ENCODE peak calls at places on chromosomes 4 and X, in four cellular contexts. K, E, U and W are unnamed samples.

GRCh38 chr4:25144870-25145481 is 15.3 kb downstream of the SEPSECS start:
- DNase-seq in U (no peak), K (no peak), E (no peak), W (no peak)

GRCh38 chr4:19689511-19689910 is 562.2 kb upstream of the SLIT2 start:
- DNase-seq in E (no peak), K (no peak), U (no peak), W (no peak)

GRCh38 chr4:93416337-93417102 is 412.0 kb upstream of the ATOH1 start:
- DNase-seq in K (no peak), E (no peak), U (no peak), W (no peak)

GRCh38 chr4:48030470-48030869 is 13.9 kb downstream of the NIPAL1 start:
- DNase-seq in E (no peak), K (no peak), U (no peak), W (no peak)

GRCh38 chrX:79094075-79094832 is 50.2 kb upstream of the GPR174 start:
- DNase-seq in U (no peak), K (no peak), E (no peak), W (no peak)

GRCh38 chr4:148052448-148052847 is 320.6 kb downstream of the ARHGAP10 start:
- DNase-seq in K (no peak), E (no peak), U (no peak), W (no peak)

GRCh38 chr4:140102406-140102805 is 51.6 kb downstream of the MAML3 start:
- DNase-seq in K (no peak), U (no peak), E (no peak), W (no peak)

GRCh38 chrX:151828434-151829080 is 84.1 kb upstream of the MAGEA4 start:
- DNase-seq in E (no peak), K (no peak), U (no peak), W (no peak)

GRCh38 chrX:115260330-115260729 is 26.4 kb upstream of the LRCH2 start:
- DNase-seq in E (no peak), K (no peak), U (no peak), W (no peak)

GRCh38 chr4:52244773-52245360 is 193.8 kb downstream of the SPATA18 start:
- DNase-seq in E (no peak), U (no peak), K (no peak), W (no peak)
- H3K27ac ChIP-seq in E (no peak overlapping the region), U (no peak overlapping the region), K (no peak overlapping the region), W (no peak overlapping the region)

GRCh38 chr4:29867412-29867811 is 852.8 kb upstream of the PCDH7 start:
- DNase-seq in K (no peak), U (no peak), E (no peak), W (no peak)
- H3K9me3 ChIP-seq in K (peaks cover 33% of the 10 kb centered on the region), U (peaks cover 15% of the 10 kb centered on the region), E (no peaks in the 10 kb centered on the region), W (no peaks in the 10 kb centered on the region)

GRCh38 chr4:82063017-82063416 is 310.8 kb downstream of the HNRNPD start:
- DNase-seq in U (no peak), E (no peak), K (no peak), W (no peak)
- H3K27ac ChIP-seq in U (no peak overlapping the region), E (no peak overlapping the region), K (no peak overlapping the region), W (no peak overlapping the region)

GRCh38 chrX:145190801-145191389 is 56.4 kb upstream of the SPANXN1 start:
- DNase-seq in U (no peak), E (no peak), K (no peak), W (no peak)
- H3K9me3 ChIP-seq in U (no peaks in the 10 kb centered on the region), E (peaks cover 20% of the 10 kb centered on the region), K (no peaks in the 10 kb centered on the region), W (no peaks in the 10 kb centered on the region)

GRCh38 chr4:123501733-123502132 is 105.1 kb downstream of the SPRY1 start:
- DNase-seq in E (no peak), U (no peak), K (no peak), W (no peak)

GRCh38 chr4:123505457-123506310 is 109.1 kb downstream of the SPRY1 start:
- DNase-seq in E (peak; percentile 98), U (peak; percentile 62), K (peak; percentile 56), W (no peak)

GRCh38 chr4:123503698-123504389 is 107.2 kb downstream of the SPRY1 start:
- DNase-seq in U (no peak), E (no peak), K (no peak), W (no peak)

GRCh38 chr4:123506311-123506685 is 109.7 kb downstream of the SPRY1 start:
- DNase-seq in E (peak; percentile 56), K (no peak), U (no peak), W (no peak)

DNA sequence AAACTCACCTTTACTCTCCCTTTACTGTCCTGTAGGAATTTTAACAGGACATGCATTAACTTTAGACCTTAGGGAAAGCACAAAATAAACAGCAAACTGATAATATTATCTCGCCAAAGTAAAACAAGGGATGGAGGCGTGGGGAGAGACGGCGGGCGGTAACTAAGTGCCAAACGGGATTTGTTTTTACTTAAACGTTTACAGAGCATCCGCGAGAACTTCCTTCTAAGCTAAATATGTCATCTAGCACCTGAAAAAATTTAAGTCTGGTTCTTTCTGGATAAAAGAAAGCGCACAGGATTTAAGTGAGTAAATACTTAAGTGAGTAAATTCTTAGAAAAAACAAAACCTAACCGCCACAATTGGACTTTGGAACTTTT is 108.5 kb downstream of the SPRY1 start:
- DNase-seq in U (peak; percentile 38), E (no peak), K (no peak), W (no peak)
- H3K27ac ChIP-seq in U (peak overlapping the region; percentile 88), E (peak overlapping the region; percentile 59), K (peak overlapping the region; percentile 70), W (no peak overlapping the region)

GRCh38 chr4:110616162-110617062 is 6.5 kb downstream of the PITX2 start:
- DNase-seq in U (no peak), K (no peak), E (no peak), W (no peak)
- H3K9me3 ChIP-seq in U (peaks cover 9% of the 10 kb centered on the region), K (no peaks in the 10 kb centered on the region), E (no peaks in the 10 kb centered on the region), W (peaks cover 27% of the 10 kb centered on the region)

GRCh38 chr4:168885416-168885815 is 124.6 kb downstream of the CBR4 start:
- DNase-seq in K (no peak), U (no peak), E (no peak), W (no peak)

GRCh38 chr4:168886361-168886760 is 123.7 kb downstream of the CBR4 start:
- DNase-seq in E (no peak), U (no peak), K (no peak), W (no peak)

GRCh38 chr4:168888715-168889215 is 121.3 kb downstream of the CBR4 start:
- DNase-seq in K (no peak), E (no peak), U (no peak), W (no peak)

GRCh38 chr4:168891086-168891485 is 119.0 kb downstream of the CBR4 start:
- DNase-seq in U (no peak), E (no peak), K (no peak), W (no peak)

GRCh38 chr4:168887809-168888208 is 122.2 kb downstream of the CBR4 start:
- DNase-seq in E (no peak), K (no peak), U (no peak), W (no peak)
- H3K27ac ChIP-seq in E (no peak overlapping the region), K (peak overlapping the region; percentile 57), U (no peak overlapping the region), W (no peak overlapping the region)

DNA sequence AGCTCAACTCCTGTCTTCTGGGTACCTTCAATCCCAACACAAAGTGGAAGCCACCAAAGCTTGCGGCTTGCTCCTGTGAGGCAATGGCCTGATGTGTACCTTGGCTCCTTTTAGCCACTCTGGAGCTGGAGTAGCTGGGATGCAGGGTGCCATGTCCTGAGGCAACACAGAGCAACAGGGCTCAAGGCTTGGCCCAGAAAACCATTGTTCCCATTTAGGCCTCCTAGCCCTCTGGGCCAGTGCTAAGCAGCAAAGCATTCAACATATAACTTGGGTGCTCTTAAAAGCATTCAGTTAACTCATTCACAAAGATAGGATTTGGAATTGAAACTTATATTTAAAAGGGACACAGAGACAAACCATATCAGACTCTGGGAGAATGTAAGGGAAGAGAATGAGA is 194.5 kb upstream of the ARHGEF9 start:
- DNase-seq in E (no peak), K (no peak), U (no peak), W (no peak)
- H3K9me3 ChIP-seq in E (peaks cover 28% of the 10 kb centered on the region), K (peaks cover 13% of the 10 kb centered on the region), U (peaks cover 9% of the 10 kb centered on the region), W (no peaks in the 10 kb centered on the region)

DNA sequence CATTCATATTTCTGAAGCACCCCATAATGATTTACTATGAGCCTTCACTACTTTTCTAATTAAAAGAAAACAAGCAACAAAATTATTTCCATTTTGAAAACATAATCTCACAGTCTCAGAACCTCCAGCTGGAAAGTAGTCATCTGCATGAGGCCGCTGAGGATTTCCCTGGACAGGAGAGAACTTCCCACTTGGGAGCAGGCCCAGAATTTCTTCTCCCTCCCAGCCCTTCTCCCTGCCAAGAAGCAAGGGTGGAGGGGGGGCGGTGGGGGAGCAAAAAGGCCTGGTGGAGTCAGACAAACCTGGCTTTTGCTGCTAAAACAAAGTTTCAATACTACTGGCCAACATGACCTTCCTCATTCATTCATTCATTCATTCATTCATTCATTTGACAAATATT is 167.3 kb downstream of the PJA1 start:
- DNase-seq in U (no peak), K (peak; percentile 48), E (no peak), W (no peak)
- H3K27ac ChIP-seq in U (no peak overlapping the region), K (peak overlapping the region; percentile 79), E (no peak overlapping the region), W (no peak overlapping the region)